ENCODE peak calls at places on chromosomes 5 and 9, in ten cellular contexts. T is CD8-positive, alpha-beta memory T cell; D is HCT116; A is tibial nerve; B is neuronal stem cell; C is Karpas-422; Q is iPS DF 6.9; P is esophagus muscularis mucosa; E is thoracic aorta; X is fibroblast of lung. G is an unnamed sample.

GRCh38 chr9:108664309-108665255 is 191.2 kb downstream of the ACTL7B start:
- DNase-seq in T (no peak), D (no peak), A (no peak), B (no peak), C (no peak), Q (no peak), P (no peak), E (no peak), X (no peak), G (peak)

GRCh38 chr9:138064547-138064946 is 187.0 kb downstream of the CACNA1B start:
- DNase-seq in T (no peak), D (no peak), A (no peak), B (no peak), C (no peak), Q (no peak), P (no peak), E (no peak), X (no peak), G (no peak)

GRCh38 chr9:79610019-79610760 is 38.4 kb downstream of the TLE4 start:
- DNase-seq in T (no peak), D (no peak), A (no peak), B (peak), C (no peak), Q (no peak), P (no peak), E (no peak), X (peak), G (peak)

GRCh38 chr5:10324519-10325370 is 17.0 kb upstream of the CMBL start:
- DNase-seq in T (no peak), D (no peak), A (no peak), B (no peak), C (no peak), Q (no peak), P (no peak), E (no peak), X (no peak), G (no peak)

GRCh38 chr5:53884844-53885243 is 324.4 kb downstream of the NDUFS4 start:
- DNase-seq in T (no peak), D (no peak), A (no peak), B (no peak), C (no peak), Q (no peak), P (no peak), E (no peak), X (peak), G (no peak)

GRCh38 chr5:75363726-75364495 is 26.9 kb downstream of the HMGCR start:
- DNase-seq in T (no peak), D (no peak), A (no peak), B (no peak), C (no peak), Q (no peak), P (no peak), E (no peak), X (peak), G (no peak)

GRCh38 chr5:38672059-38672791 is 115.8 kb upstream of the LIFR start:
- DNase-seq in T (no peak), D (no peak), A (no peak), B (no peak), C (no peak), Q (no peak), P (no peak), E (no peak), X (peak), G (peak)

GRCh38 chr9:4327504-4328191 is 27.8 kb upstream of the GLIS3 start:
- DNase-seq in T (no peak), D (no peak), A (no peak), B (no peak), C (no peak), Q (no peak), P (no peak), E (no peak), X (peak), G (peak)

GRCh38 chr5:41193462-41194166 is 19.7 kb downstream of the C6 start:
- DNase-seq in T (no peak), D (no peak), A (peak), B (no peak), C (no peak), Q (no peak), P (peak), E (peak), X (peak), G (peak)

GRCh38 chr9:128621730-128622455 is 34.8 kb downstream of the DYNC2I2 start:
- DNase-seq in T (no peak), D (no peak), A (no peak), B (no peak), C (no peak), Q (no peak), P (no peak), E (no peak), X (no peak), G (no peak)

GRCh38 chr9:128615571-128615970 is 41.1 kb downstream of the DYNC2I2 start:
- DNase-seq in T (no peak), D (no peak), A (no peak), B (no peak), C (no peak), Q (no peak), P (no peak), E (no peak), X (no peak), G (no peak)

GRCh38 chr9:128619779-128620178 is 36.9 kb downstream of the DYNC2I2 start:
- DNase-seq in T (no peak), D (no peak), A (no peak), B (no peak), C (no peak), Q (no peak), P (no peak), E (no peak), X (no peak), G (no peak)

GRCh38 chr9:128617943-128618342 is 38.7 kb downstream of the DYNC2I2 start:
- DNase-seq in T (no peak), D (no peak), A (no peak), B (no peak), C (no peak), Q (no peak), P (no peak), E (no peak), X (no peak), G (no peak)

DNA sequence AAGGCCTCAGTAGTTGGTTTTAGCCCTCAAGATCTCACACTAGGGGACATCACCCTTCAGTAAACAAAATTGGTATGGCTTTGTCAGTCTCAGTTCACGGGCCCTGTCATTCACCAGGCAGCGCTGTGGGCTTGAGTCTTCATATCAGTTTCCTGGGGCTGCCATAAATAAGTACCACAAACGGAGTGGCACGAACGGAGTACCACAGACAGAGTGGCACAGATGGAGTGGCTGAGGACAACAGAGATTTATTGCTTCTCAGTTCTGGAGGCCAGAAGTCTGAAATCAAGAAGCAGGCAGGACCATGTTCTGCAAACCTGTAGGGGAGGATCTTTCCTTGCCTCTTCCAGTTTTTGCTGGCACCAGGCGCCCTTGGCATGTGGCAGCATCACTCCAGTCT is 37.5 kb downstream of the DYNC2I2 start:
- DNase-seq in T (no peak), D (no peak), A (no peak), B (no peak), C (no peak), Q (no peak), P (no peak), E (no peak), X (no peak), G (no peak)
- H3K4me3 ChIP-seq in T (no peak), D (no peak), A (no peak), B (no peak), C (no peak), Q (no peak), P (no peak), E (no peak), X (no peak), G (no peak)

GRCh38 chr9:38047301-38048251 is 21.5 kb downstream of the SHB start:
- DNase-seq in T (no peak), D (peak), A (no peak), B (no peak), C (no peak), Q (peak), P (no peak), E (peak), X (peak), G (peak)

GRCh38 chr9:38052147-38052546 is 16.9 kb downstream of the SHB start:
- DNase-seq in T (no peak), D (no peak), A (no peak), B (no peak), C (no peak), Q (no peak), P (no peak), E (no peak), X (no peak), G (no peak)

GRCh38 chr9:38044706-38045105 is 24.3 kb downstream of the SHB start:
- DNase-seq in T (no peak), D (no peak), A (no peak), B (no peak), C (no peak), Q (no peak), P (no peak), E (no peak), X (no peak), G (no peak)

GRCh38 chr9:38046669-38047300 is 22.2 kb downstream of the SHB start:
- DNase-seq in T (no peak), D (peak), A (no peak), B (no peak), C (no peak), Q (no peak), P (no peak), E (no peak), X (peak), G (peak)

DNA sequence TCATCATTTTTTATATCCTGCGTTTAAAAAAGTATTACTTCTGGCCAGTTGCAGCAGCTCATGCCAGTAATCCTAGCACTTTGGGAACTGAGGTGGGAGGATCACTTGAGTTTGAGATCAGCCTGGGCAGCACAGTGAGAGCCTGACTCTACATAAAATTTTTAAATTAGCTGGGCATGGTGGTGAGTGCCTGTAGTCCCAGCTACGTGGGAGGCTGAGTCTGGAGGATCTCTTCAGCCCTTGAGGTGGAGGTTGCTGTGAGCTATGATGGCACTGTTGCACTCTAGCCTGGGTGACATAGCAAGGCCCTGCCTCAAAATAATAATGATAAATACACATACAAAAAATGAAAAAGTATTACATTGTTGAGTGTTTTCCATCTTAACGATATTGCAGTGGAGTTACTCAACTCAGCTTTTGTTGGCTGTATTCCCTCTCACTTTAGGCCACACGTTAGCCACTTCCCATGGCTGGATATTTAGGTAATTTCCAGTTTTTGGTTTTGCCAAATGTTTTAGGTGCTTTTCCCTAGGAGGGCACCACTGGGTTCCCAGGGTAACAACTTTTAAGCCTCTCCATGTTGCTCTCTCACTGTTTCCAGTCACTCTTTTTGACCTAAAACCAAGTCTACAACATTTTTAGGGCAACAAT is 20.6 kb downstream of the SHB start:
- DNase-seq in T (no peak), D (no peak), A (no peak), B (no peak), C (no peak), Q (no peak), P (no peak), E (no peak), X (peak), G (peak)
- H3K4me3 ChIP-seq in T (no peak), D (peak), A (no peak), B (no peak), C (no peak), Q (no peak), P (no peak), E (peak), X (no peak), G (no peak)

GRCh38 chr5:78720997-78721396 is 72.4 kb upstream of the LHFPL2 start:
- DNase-seq in T (no peak), D (no peak), A (no peak), B (no peak), C (no peak), Q (no peak), P (no peak), E (no peak), X (no peak), G (no peak)
- H3K4me3 ChIP-seq in T (no peak), D (no peak), A (no peak), B (no peak), C (no peak), Q (no peak), P (no peak), E (no peak), X (no peak), G (no peak)

GRCh38 chr5:112579771-112580170 is 157.9 kb upstream of the APC start:
- DNase-seq in T (no peak), D (no peak), A (no peak), B (no peak), C (no peak), Q (no peak), P (no peak), E (no peak), X (no peak), G (no peak)
- H3K4me3 ChIP-seq in T (no peak), D (no peak), A (no peak), B (no peak), C (no peak), Q (no peak), P (no peak), E (no peak), X (no peak), G (no peak)

GRCh38 chr5:119346404-119346803 is 9.4 kb upstream of the TNFAIP8 start:
- DNase-seq in T (no peak), D (no peak), A (no peak), B (no peak), C (peak), Q (no peak), P (no peak), E (no peak), X (no peak), G (no peak)
- H3K4me3 ChIP-seq in T (no peak), D (no peak), A (no peak), B (no peak), C (peak), Q (no peak), P (no peak), E (no peak), X (no peak), G (no peak)

DNA sequence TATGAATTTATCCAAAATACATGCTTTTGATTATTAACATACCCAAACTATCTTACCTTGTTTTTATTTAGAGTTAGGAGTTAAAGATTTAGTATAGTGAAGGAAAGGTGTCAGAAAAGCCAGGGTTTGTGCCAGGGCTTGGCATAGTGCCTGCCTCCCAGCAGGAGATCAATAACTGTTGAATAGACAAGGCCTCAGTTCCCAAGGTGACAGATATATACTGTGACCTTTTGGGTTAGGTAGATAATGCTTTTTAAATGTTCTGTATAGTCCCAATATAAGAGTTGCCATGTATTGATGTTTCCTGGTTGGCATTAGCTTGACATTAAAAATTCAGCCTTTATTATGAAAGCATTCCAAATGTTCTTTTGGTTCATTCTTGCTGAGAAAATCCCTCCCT is 121.8 kb downstream of the MCTP1 start:
- DNase-seq in T (no peak), D (no peak), A (no peak), B (no peak), C (no peak), Q (no peak), P (no peak), E (no peak), X (no peak), G (no peak)
- H3K4me3 ChIP-seq in T (no peak), D (no peak), A (no peak), B (no peak), C (no peak), Q (no peak), P (no peak), E (no peak), X (no peak), G (no peak)

GRCh38 chr9:92506184-92506857 is 24.0 kb upstream of the ASPN start:
- DNase-seq in T (no peak), D (no peak), A (peak), B (no peak), C (no peak), Q (no peak), P (no peak), E (peak), X (peak), G (peak)
- H3K4me3 ChIP-seq in T (no peak), D (no peak), A (no peak), B (no peak), C (no peak), Q (no peak), P (no peak), E (peak), X (peak), G (peak)